ENCODE peak calls at places on chromosomes 7 and 10, in six cellular contexts. G, O, C, E, N and Z are unnamed samples.

GRCh38 chr7:65951837-65952578 is 30.0 kb downstream of the GUSB start:
- DNase-seq in N (no peak), O (no peak), C (no peak), E (no peak), G (no peak), Z (peak)

GRCh38 chr10:50585921-50586739 is 37.6 kb downstream of the SGMS1 start:
- DNase-seq in E (no peak), N (no peak), G (no peak), O (no peak), C (no peak), Z (no peak)

GRCh38 chr7:29297194-29297890 is 102.8 kb downstream of the CHN2 start:
- DNase-seq in O (no peak), C (peak), G (no peak), E (no peak), N (peak), Z (peak)

GRCh38 chr10:35259769-35260397 is 76.4 kb upstream of the CCNY start:
- DNase-seq in O (no peak), E (no peak), C (no peak), N (no peak), G (no peak), Z (peak)

GRCh38 chr10:49273082-49273465 is 25.9 kb upstream of the C10orf71 start:
- DNase-seq in C (no peak), N (no peak), E (no peak), G (no peak), O (no peak), Z (no peak)

GRCh38 chr7:131921016-131921415 is 364.6 kb upstream of the PODXL start:
- DNase-seq in O (no peak), C (no peak), E (no peak), G (no peak), N (no peak), Z (no peak)

GRCh38 chr10:740936-741431 is 51.5 kb upstream of the DIP2C start:
- DNase-seq in E (no peak), O (no peak), C (no peak), N (no peak), G (no peak), Z (no peak)

GRCh38 chr10:71073451-71074175 is 138.8 kb upstream of the UNC5B start:
- DNase-seq in E (no peak), O (no peak), G (no peak), C (no peak), N (no peak), Z (no peak)

GRCh38 chr10:14507156-14507555 is 176.4 kb upstream of the FRMD4A start:
- DNase-seq in N (no peak), E (no peak), O (no peak), C (no peak), G (no peak), Z (peak)

GRCh38 chr7:105261689-105262088 is 127.0 kb downstream of the SRPK2 start:
- DNase-seq in G (no peak), C (no peak), N (no peak), E (no peak), O (no peak), Z (peak)

GRCh38 chr7:107593025-107593410 is 13.0 kb downstream of the BCAP29 start:
- DNase-seq in G (no peak), N (no peak), E (no peak), O (no peak), C (no peak), Z (no peak)

GRCh38 chr10:114577133-114577532 is 80.9 kb downstream of the ABLIM1 start:
- DNase-seq in C (no peak), O (no peak), E (no peak), G (no peak), N (no peak), Z (no peak)

GRCh38 chr10:9222917-9223316 is 1168.4 kb downstream of the GATA3 start:
- DNase-seq in G (no peak), E (no peak), O (no peak), N (no peak), C (no peak), Z (no peak)

GRCh38 chr7:64775289-64775688 is 18.9 kb upstream of the ZNF138 start:
- DNase-seq in G (no peak), N (no peak), O (no peak), C (no peak), E (no peak), Z (no peak)

GRCh38 chr7:100602889-100603696 is 930 bp downstream of the PCOLCE start:
- DNase-seq in C (no peak), E (no peak), N (peak), G (peak), O (peak), Z (peak)

GRCh38 chr10:58266003-58266825 is 1.5 kb downstream of the IPMK start:
- DNase-seq in G (no peak), O (no peak), E (no peak), C (peak), N (peak), Z (peak)

GRCh38 chr10:86798030-86798429 is 41.6 kb downstream of the BMPR1A start:
- DNase-seq in G (no peak), O (no peak), E (no peak), C (no peak), N (no peak), Z (no peak)

GRCh38 chr7:159083698-159084068 is 61.0 kb downstream of the VIPR2 start:
- DNase-seq in G (no peak), N (no peak), C (no peak), E (no peak), O (no peak), Z (no peak)

GRCh38 chr7:19296617-19297016 is 151.4 kb upstream of the FERD3L start:
- DNase-seq in N (no peak), C (no peak), O (no peak), E (no peak), G (no peak), Z (no peak)

GRCh38 chr10:112711366-112711765 is 238.7 kb upstream of the TCF7L2 start:
- DNase-seq in C (no peak), N (no peak), G (no peak), O (no peak), E (no peak), Z (no peak)

GRCh38 chr10:75400163-75400768 is 1.3 kb downstream of the ZNF503 start:
- DNase-seq in G (peak), N (peak), E (no peak), C (no peak), O (no peak), Z (no peak)

GRCh38 chr7:26155531-26156375 is 3.8 kb downstream of the NFE2L3 start:
- DNase-seq in E (no peak), N (no peak), O (no peak), G (no peak), C (no peak), Z (no peak)

GRCh38 chr10:86651021-86651471 is 3.3 kb upstream of the OPN4 start:
- DNase-seq in E (no peak), G (no peak), N (no peak), O (peak), C (no peak), Z (no peak)

GRCh38 chr7:21850531-21851285 is 95.0 kb downstream of the CDCA7L start:
- DNase-seq in G (no peak), C (no peak), N (no peak), E (no peak), O (no peak), Z (peak)

GRCh38 chr7:42194218-42194617 is 42.8 kb downstream of the GLI3 start:
- DNase-seq in E (no peak), G (no peak), N (no peak), O (no peak), C (no peak), Z (no peak)

GRCh38 chr10:98649170-98649569 is 202.4 kb upstream of the HPS1 start:
- DNase-seq in G (no peak), O (no peak), C (no peak), E (no peak), N (no peak), Z (no peak)

GRCh38 chr7:148898845-148899474 is 14.9 kb upstream of the EZH2 start:
- DNase-seq in G (no peak), O (no peak), C (no peak), E (no peak), N (no peak), Z (no peak)

GRCh38 chr10:59432207-59432900 is 70.0 kb upstream of the FAM13C start:
- DNase-seq in N (no peak), G (no peak), O (no peak), C (no peak), E (no peak), Z (no peak)

GRCh38 chr7:143385891-143386781 is 5.0 kb downstream of the ZYX start:
- DNase-seq in N (no peak), G (no peak), E (no peak), O (peak), C (no peak), Z (no peak)

GRCh38 chr7:34734786-34735185 is 76.8 kb downstream of the NPSR1 start:
- DNase-seq in N (no peak), E (no peak), G (no peak), O (no peak), C (no peak), Z (no peak)

GRCh38 chr10:59757966-59758365 is 4.7 kb upstream of the MRLN start:
- DNase-seq in E (no peak), O (no peak), C (no peak), N (no peak), G (no peak), Z (no peak)

GRCh38 chr10:119680668-119681070 is 29.5 kb downstream of the BAG3 start:
- DNase-seq in C (no peak), N (no peak), G (no peak), E (peak), O (peak), Z (peak)

GRCh38 chr7:141700848-141701371 is 1.1 kb downstream of the DENND11 start:
- DNase-seq in N (no peak), C (no peak), G (no peak), O (peak), E (no peak), Z (peak)

GRCh38 chr7:136133491-136133990 is 156.4 kb upstream of the MTPN start:
- DNase-seq in O (no peak), C (no peak), N (peak), G (no peak), E (no peak), Z (peak)

GRCh38 chr7:77738871-77739270 is 42.6 kb downstream of the RSBN1L start:
- DNase-seq in G (no peak), C (no peak), O (no peak), E (no peak), N (no peak), Z (no peak)

DNA sequence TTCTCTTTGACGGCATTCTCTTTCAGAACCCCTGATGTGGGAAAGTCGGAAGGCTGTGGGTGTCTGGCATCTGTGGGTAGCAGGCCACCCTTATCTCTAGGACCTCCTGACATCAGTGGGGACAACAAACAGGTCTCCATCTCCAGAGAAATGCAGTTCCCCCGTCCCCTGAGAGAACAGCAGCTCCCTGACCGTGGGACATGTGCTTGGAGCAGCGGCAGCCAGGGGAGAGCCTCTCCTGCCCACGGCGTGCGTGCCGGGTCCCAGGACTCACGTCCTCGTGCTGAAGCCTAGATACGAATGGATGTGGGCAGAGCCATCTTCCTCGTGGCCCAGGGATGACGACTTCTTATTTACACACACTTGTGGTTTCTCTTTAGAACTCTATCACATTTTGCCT is 133.0 kb downstream of the FGFR2 start:
- DNase-seq in G (no peak), C (no peak), N (no peak), E (no peak), O (no peak), Z (no peak)
- H3K4me3 ChIP-seq in G (no peak), C (no peak), N (no peak), E (no peak), O (no peak), Z (no peak)

GRCh38 chr10:78755877-78756455 is 312.8 kb upstream of the ZMIZ1 start:
- DNase-seq in E (no peak), G (no peak), O (no peak), N (no peak), C (no peak), Z (no peak)
- H3K27ac ChIP-seq in E (peak), G (no peak), O (no peak), N (no peak), C (no peak), Z (peak)

GRCh38 chr10:132035476-132035875 is 30.3 kb upstream of the JAKMIP3 start:
- DNase-seq in C (no peak), G (no peak), N (no peak), E (no peak), O (no peak), Z (no peak)

GRCh38 chr10:132039371-132039770 is 26.4 kb upstream of the JAKMIP3 start:
- DNase-seq in O (no peak), C (no peak), E (no peak), N (no peak), G (no peak), Z (no peak)

GRCh38 chr10:132036153-132036886 is 29.4 kb upstream of the JAKMIP3 start:
- DNase-seq in G (peak), C (no peak), N (peak), O (peak), E (no peak), Z (peak)

GRCh38 chr10:132037676-132037975 is 28.1 kb upstream of the JAKMIP3 start:
- DNase-seq in G (no peak), E (no peak), C (no peak), N (peak), O (no peak), Z (no peak)

DNA sequence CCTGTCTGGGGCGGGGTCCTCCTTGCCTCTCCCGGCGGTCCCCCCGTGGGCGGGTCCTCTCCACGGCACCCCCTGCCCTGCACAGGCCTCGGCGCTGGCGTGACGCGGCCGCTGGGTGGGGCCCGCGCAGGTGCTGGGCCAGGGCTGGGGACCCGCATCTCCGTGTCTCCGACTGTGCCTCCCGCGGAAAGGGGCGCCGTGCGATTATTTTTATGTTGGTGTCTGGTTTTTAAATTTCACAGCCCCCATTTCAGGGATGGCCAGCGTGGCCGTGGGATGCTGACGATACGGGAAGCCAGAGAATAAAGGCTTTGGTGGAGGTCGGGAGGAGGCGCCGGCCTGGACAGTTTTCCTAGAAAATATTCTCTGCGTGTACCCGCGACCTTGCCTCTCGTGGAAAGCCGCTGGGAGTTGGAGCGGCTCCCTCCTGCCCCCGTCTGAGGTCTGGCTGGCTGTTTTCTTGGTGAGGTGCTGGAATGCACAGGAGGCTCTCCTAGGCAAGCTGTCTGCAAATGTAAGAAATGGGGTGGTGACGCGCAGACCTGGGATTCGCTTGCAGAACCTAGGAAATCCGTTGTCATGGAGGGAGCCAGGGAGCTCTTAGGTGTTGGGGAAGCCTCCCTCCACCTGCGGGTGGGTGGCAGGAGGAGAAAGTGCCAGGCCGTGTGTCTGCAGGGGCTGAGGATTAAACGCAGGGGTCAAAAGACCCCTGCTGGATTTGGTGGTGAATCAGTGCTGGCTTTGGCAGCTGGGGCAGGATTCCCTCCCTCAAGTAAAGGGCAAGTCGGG is 28.7 kb upstream of the JAKMIP3 start:
- DNase-seq in C (no peak), E (no peak), O (peak), G (peak), N (peak), Z (no peak)
- H3K4me3 ChIP-seq in C (no peak), E (peak), O (peak), G (peak), N (peak), Z (no peak)

GRCh38 chr10:7408494-7409044 is 2.3 kb downstream of the SFMBT2 start:
- DNase-seq in E (no peak), G (peak), N (peak), C (peak), O (peak), Z (peak)

GRCh38 chr10:7410800-7411670 is at the start of gene SFMBT2:
- DNase-seq in N (peak), O (peak), C (peak), G (peak), E (no peak), Z (peak)

GRCh38 chr10:7410306-7410799 is 481 bp downstream of the SFMBT2 start:
- DNase-seq in E (no peak), N (peak), C (peak), G (peak), O (peak), Z (peak)

GRCh38 chr10:7409045-7409731 is 1.6 kb downstream of the SFMBT2 start:
- DNase-seq in N (peak), E (no peak), O (peak), G (peak), C (peak), Z (peak)

DNA sequence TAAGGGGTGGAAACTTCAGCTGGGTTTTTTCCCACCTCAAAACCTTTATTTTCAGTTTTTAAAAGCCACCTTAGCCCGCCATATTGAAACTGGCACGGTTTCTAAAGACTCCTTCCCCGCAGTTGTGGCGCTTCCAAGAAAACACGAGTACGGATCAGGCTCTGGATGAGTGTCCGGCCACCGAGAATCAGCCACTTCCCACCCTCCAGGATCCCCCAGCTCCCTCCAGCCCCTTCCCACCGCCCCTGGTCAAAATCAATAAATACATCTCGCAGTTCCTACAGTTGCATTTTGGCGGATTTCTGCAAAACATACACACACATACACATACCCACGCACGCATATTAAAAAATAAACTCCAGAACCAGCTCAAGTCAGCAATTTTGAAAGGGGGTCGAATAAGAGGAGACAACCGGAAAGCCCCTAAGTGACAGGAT is 1.1 kb downstream of the SFMBT2 start:
- DNase-seq in G (no peak), O (no peak), E (no peak), C (peak), N (peak), Z (no peak)
- H3K27ac ChIP-seq in G (no peak), O (peak), E (no peak), C (peak), N (no peak), Z (peak)

GRCh38 chr7:92584953-92585352 is 5.2 kb downstream of the FAM133B start:
- DNase-seq in O (no peak), C (no peak), G (no peak), N (no peak), E (no peak), Z (no peak)

GRCh38 chr7:92590711-92591310 is 621 bp upstream of the FAM133B start:
- DNase-seq in O (peak), C (no peak), G (no peak), N (peak), E (no peak), Z (no peak)

GRCh38 chr7:92586403-92586802 is 3.8 kb downstream of the FAM133B start:
- DNase-seq in N (no peak), G (no peak), C (peak), E (no peak), O (no peak), Z (no peak)

GRCh38 chr7:92589056-92589455 is 1.1 kb downstream of the FAM133B start:
- DNase-seq in O (no peak), E (no peak), C (no peak), N (no peak), G (no peak), Z (no peak)

DNA sequence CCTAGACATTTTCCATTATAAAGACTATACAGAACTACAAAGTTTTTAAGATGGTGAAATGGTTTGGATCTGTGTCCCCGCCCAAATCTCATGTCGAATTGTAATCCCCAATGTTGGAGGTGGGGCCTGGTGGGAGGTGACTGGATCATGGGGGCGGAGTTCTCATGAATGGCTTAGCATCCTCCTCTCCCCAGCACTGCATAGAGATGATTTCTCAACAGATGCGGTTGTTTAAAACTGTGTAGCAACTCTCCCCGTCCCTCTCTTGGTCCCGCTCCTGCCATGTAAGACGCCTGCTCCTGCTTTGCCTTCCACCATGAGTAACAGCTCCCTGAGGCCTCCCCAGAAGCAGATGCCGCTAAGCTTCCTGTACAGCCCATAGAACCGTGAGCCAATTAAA is 1.6 kb downstream of the FAM133B start:
- DNase-seq in C (no peak), G (no peak), N (no peak), E (no peak), O (no peak), Z (peak)
- H3K4me3 ChIP-seq in C (peak), G (peak), N (peak), E (peak), O (no peak), Z (peak)

GRCh38 chr10:4351723-4352565 is 474.1 kb upstream of the AKR1E2 start:
- DNase-seq in N (no peak), G (no peak), E (no peak), O (peak), C (no peak), Z (no peak)
- H3K27ac ChIP-seq in N (no peak), G (no peak), E (peak), O (no peak), C (no peak), Z (no peak)